ENCODE peak calls at places on chromosomes 16 and 17, in seven cellular contexts. H, Q, J, T, B, M and V are unnamed samples. For H3K36me3, the result is how much of the 10 kb centered on the place peaks cover.

GRCh38 chr17:79814966-79815835 is 18.3 kb upstream of the CBX8 start:
- DNase-seq in H (no peak), Q (peak), J (no peak), T (peak), B (no peak), M (peak), V (peak)

GRCh38 chr17:73720187-73720834 is 76.1 kb upstream of the SDK2 start:
- DNase-seq in H (no peak), Q (no peak), J (no peak), T (no peak), B (no peak), M (no peak), V (no peak)

GRCh38 chr17:74325743-74326379 is at the start of gene KIF19:
- DNase-seq in H (no peak), Q (no peak), J (peak), T (no peak), B (no peak), M (no peak), V (no peak)

GRCh38 chr17:933168-934083 is 46.1 kb downstream of the NXN start:
- DNase-seq in H (peak), Q (no peak), J (peak), T (peak), B (no peak), M (no peak), V (no peak)

GRCh38 chr17:42720996-42721583 is 23.8 kb downstream of the EZH1 start:
- DNase-seq in H (peak), Q (no peak), J (peak), T (peak), B (no peak), M (no peak), V (no peak)

GRCh38 chr17:17120294-17120693 is 78.0 kb downstream of the MPRIP start:
- DNase-seq in H (no peak), Q (no peak), J (no peak), T (no peak), B (no peak), M (no peak), V (no peak)

GRCh38 chr16:19599968-19600716 is 44.6 kb downstream of the VPS35L start:
- DNase-seq in H (no peak), Q (no peak), J (no peak), T (no peak), B (no peak), M (no peak), V (no peak)

GRCh38 chr17:63002625-63003024 is 36.6 kb downstream of the TANC2 start:
- DNase-seq in H (no peak), Q (no peak), J (no peak), T (no peak), B (no peak), M (no peak), V (no peak)

GRCh38 chr17:63282455-63282854 is 163.7 kb downstream of the CYB561 start:
- DNase-seq in H (no peak), Q (no peak), J (no peak), T (no peak), B (no peak), M (no peak), V (no peak)

GRCh38 chr16:13351651-13352217 is 450.3 kb downstream of the SHISA9 start:
- DNase-seq in H (no peak), Q (no peak), J (no peak), T (no peak), B (no peak), M (no peak), V (no peak)

DNA sequence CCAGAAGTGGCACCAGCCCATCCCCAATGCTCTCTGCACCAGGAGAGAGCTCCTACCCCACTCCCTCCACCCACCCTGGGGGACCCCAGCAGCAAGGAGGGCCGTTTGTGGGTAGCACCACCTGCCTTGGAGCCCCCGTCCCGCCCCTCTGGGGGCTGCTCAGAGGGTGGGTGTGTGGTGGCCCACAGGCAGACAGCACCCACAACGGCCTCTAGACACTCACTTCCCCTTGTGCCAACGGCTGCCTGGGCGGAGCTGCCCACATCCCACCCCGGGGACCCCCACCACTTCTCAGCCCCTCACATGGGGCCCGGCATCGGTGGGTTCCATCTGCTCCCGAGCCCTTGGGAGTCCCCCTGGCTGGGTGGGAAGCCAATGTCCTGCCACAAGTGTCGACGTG is 33.3 kb downstream of the BAHCC1 start:
- DNase-seq in H (no peak), Q (no peak), J (no peak), T (no peak), B (no peak), M (no peak), V (no peak)
- TF ChIP-seq POLR2AphosphoS5 in H (no peak), Q (no peak), J (no peak), T (no peak), B (no peak), M (no peak), V (no peak)

DNA sequence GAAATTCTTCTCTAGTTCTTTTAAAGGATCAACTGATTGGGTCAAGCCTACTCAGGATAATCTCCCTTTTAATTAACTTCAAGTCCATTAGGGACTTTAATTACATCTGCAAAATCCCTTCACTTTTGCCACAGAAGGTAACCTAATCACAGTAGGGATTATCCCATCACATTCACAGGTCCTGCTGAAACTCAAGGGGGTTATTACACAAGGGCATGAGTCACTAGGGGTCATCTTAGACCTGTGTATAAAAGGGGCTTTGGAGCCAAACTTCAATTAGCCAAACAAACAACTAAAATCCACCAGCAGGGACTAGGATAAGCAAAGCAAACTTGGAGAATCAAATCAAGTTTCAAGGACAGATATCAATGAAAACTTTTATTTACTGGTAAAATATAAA is 19.4 kb downstream of the CIAPIN1 start:
- DNase-seq in H (no peak), Q (no peak), J (no peak), T (no peak), B (no peak), M (no peak), V (no peak)
- H3K36me3 ChIP-seq in H (under half), Q (under half), J (half or more), T (under half), B (half or more), M (half or more), V (under half)

DNA sequence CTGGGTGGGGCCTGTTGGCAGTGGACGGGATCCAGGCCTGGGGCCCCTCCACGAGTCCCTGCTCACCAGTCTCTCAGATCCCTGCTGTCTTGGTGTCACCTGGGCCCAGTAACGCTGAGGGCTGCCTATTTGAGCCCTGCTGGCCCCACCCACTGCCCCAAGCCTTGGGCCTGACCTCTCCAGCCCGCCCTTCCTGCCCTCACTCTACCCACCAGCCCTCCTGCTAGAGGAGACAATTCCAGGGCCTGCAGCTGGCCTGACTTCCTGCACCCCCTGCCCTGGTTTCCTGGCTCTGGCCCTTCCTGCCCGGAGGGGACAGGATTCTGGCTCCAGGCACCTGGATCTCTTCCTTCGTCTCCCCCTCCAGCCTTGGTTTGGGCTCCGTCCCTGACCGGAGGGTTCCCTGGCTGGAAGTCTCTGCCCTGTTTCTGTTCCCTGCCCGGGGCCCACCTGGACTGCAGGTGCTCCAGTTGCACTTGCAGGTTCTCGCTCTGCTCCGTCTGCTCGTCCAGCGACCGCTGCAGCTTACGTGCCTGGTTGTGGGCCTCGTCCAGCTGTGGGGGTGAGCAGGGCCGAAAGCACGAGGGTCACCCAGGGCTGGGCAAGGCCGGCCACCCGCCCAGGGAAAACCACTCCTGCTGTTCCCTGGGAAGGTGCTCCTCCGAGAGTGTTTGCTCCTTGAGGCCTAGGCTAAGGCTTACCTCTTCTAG is 21.3 kb downstream of the CCDC102A start:
- DNase-seq in H (no peak), Q (peak), J (no peak), T (no peak), B (no peak), M (no peak), V (no peak)
- TF ChIP-seq POLR2AphosphoS5 in H (no peak), Q (no peak), J (no peak), T (no peak), B (no peak), M (no peak), V (no peak)

GRCh38 chr16:73885319-73885718 is 411.3 kb upstream of the PSMD7 start:
- DNase-seq in H (no peak), Q (no peak), J (no peak), T (no peak), B (no peak), M (no peak), V (no peak)
- H3K36me3 ChIP-seq in H (under half), Q (under half), J (under half), T (under half), B (under half), M (under half), V (under half)

GRCh38 chr17:82838386-82839063 is 1.3 kb downstream of the ZNF750 start:
- DNase-seq in H (no peak), Q (peak), J (no peak), T (peak), B (no peak), M (no peak), V (peak)
- TF ChIP-seq POLR2AphosphoS5 in H (no peak), Q (no peak), J (no peak), T (peak), B (peak), M (peak), V (peak)

DNA sequence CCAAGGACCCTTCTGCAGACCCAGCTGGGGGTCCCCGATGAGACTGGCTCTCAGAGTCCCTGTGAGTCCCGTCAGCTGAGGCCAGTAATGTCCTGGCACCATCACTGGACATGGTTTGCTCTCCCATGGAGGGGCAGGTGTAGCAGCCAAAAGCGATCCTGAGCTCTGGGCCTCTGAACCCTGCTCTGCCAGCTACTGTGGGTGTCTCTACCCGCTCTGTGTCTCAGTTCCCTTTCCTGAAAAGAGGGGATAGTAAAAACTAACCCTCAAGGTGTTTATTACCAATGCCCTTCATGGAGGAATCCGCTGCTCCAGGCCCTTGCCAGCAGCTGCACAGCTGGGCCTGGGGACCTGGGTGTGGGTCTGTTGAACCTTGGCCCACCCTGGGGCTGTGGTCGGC is 8.8 kb downstream of the TUBB3 start:
- DNase-seq in H (no peak), Q (no peak), J (no peak), T (no peak), B (no peak), M (no peak), V (no peak)
- H3K36me3 ChIP-seq in H (half or more), Q (under half), J (under half), T (under half), B (under half), M (under half), V (under half)

GRCh38 chr17:61928101-61928436 is 287 bp upstream of the INTS2 start:
- DNase-seq in H (no peak), Q (no peak), J (no peak), T (no peak), B (no peak), M (no peak), V (no peak)
- TF ChIP-seq POLR2AphosphoS5 in H (no peak), Q (no peak), J (no peak), T (no peak), B (no peak), M (no peak), V (no peak)

DNA sequence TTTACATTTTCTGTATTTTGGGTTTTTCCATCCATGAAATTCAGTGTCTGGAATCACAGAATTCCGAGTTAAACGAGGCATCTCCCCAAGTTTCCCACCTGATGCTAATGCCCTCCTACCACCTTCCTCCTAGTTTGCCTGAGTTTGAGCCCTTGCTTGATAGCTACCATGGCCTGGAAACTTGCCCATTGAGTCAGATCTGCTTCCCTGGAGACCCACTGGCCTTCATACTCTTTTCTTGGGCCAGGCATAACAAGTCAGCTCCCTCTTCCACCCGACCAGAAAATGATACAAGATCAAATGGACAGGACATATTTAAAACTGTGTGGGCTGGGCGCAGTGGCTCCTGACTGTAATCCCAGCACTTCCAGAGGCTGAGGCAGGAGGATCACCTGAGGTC is 10.2 kb downstream of the SETD1A start:
- DNase-seq in H (no peak), Q (no peak), J (no peak), T (no peak), B (no peak), M (no peak), V (no peak)
- H3K36me3 ChIP-seq in H (half or more), Q (half or more), J (half or more), T (under half), B (half or more), M (half or more), V (under half)

DNA sequence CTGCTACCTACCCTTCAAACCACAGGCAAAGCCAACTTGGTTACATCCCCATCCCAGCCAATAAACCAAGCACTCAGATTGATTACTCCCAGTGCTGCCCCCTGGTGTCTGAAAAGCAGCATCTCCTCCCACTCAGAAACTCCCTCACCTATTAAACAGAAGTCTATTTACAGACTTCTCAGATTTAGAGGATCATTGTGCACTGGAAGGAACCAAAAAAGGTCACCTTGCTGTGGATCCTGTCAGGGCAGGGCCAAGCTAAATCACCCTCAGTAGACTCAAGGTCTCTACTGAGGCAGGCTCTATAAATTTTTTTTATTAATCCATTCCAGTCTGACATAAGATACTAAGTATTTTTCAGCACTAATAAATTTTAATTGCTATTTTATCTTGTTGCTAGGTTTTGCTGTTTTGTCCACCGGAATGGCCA is 17.6 kb downstream of the HIGD1B start:
- DNase-seq in H (peak), Q (peak), J (peak), T (peak), B (no peak), M (no peak), V (peak)
- TF ChIP-seq POLR2AphosphoS5 in H (no peak), Q (peak), J (peak), T (peak), B (peak), M (no peak), V (no peak)